ENCODE peak calls at places on chromosomes 12 and 14, in nine cellular contexts. One of them, this sample, is unnamed.

GRCh38 chr12:119710374-119710773 is 42.4 kb downstream of the PRKAB1 start:
- DNase-seq in left ventricle myocardium inferior: no peak
- DNase-seq in cardiac muscle cell: no peak
- DNase-seq in heart left ventricle: no peak
- DNase-seq in lung: peak
- DNase-seq in IMR-90: no peak
- DNase-seq in GM12878: no peak
- DNase-seq in fibroblast of villous mesenchyme: no peak
- DNase-seq in mucosa of descending colon: no peak
- DNase-seq in this sample: no peak

GRCh38 chr12:49455506-49455905 is 83.3 kb upstream of the KCNH3 start:
- DNase-seq in fibroblast of villous mesenchyme: no peak
- DNase-seq in cardiac muscle cell: no peak
- DNase-seq in lung: no peak
- DNase-seq in GM12878: no peak
- DNase-seq in mucosa of descending colon: no peak
- DNase-seq in heart left ventricle: no peak
- DNase-seq in IMR-90: no peak
- DNase-seq in left ventricle myocardium inferior: no peak
- DNase-seq in this sample: no peak

GRCh38 chr12:54370218-54370730 is 6.0 kb upstream of the GPR84 start:
- DNase-seq in heart left ventricle: peak
- DNase-seq in IMR-90: peak
- DNase-seq in cardiac muscle cell: peak
- DNase-seq in fibroblast of villous mesenchyme: peak
- DNase-seq in mucosa of descending colon: peak
- DNase-seq in left ventricle myocardium inferior: peak
- DNase-seq in GM12878: no peak
- DNase-seq in lung: peak
- DNase-seq in this sample: peak

GRCh38 chr14:39827901-39828655 is 395.8 kb upstream of the FBXO33 start:
- DNase-seq in cardiac muscle cell: no peak
- DNase-seq in left ventricle myocardium inferior: no peak
- DNase-seq in fibroblast of villous mesenchyme: no peak
- DNase-seq in mucosa of descending colon: no peak
- DNase-seq in lung: no peak
- DNase-seq in IMR-90: no peak
- DNase-seq in GM12878: peak
- DNase-seq in heart left ventricle: no peak
- DNase-seq in this sample: peak

GRCh38 chr12:8742501-8742900 is 44.7 kb downstream of the RIMKLB start:
- DNase-seq in lung: no peak
- DNase-seq in cardiac muscle cell: no peak
- DNase-seq in left ventricle myocardium inferior: no peak
- DNase-seq in IMR-90: peak
- DNase-seq in heart left ventricle: no peak
- DNase-seq in GM12878: no peak
- DNase-seq in fibroblast of villous mesenchyme: peak
- DNase-seq in mucosa of descending colon: no peak
- DNase-seq in this sample: no peak

GRCh38 chr14:76584271-76584702 is 177.0 kb upstream of the VASH1 start:
- DNase-seq in mucosa of descending colon: no peak
- DNase-seq in cardiac muscle cell: no peak
- DNase-seq in fibroblast of villous mesenchyme: no peak
- DNase-seq in heart left ventricle: peak
- DNase-seq in left ventricle myocardium inferior: no peak
- DNase-seq in GM12878: no peak
- DNase-seq in lung: no peak
- DNase-seq in IMR-90: no peak
- DNase-seq in this sample: no peak

GRCh38 chr12:46371718-46372130 is 849 bp downstream of the SLC38A2 start:
- DNase-seq in lung: peak
- DNase-seq in mucosa of descending colon: peak
- DNase-seq in GM12878: no peak
- DNase-seq in fibroblast of villous mesenchyme: peak
- DNase-seq in IMR-90: peak
- DNase-seq in cardiac muscle cell: peak
- DNase-seq in heart left ventricle: peak
- DNase-seq in left ventricle myocardium inferior: peak
- DNase-seq in this sample: peak

GRCh38 chr14:41374092-41374491 is 232.6 kb upstream of the LRFN5 start:
- DNase-seq in mucosa of descending colon: no peak
- DNase-seq in cardiac muscle cell: no peak
- DNase-seq in heart left ventricle: no peak
- DNase-seq in IMR-90: no peak
- DNase-seq in left ventricle myocardium inferior: no peak
- DNase-seq in GM12878: no peak
- DNase-seq in lung: no peak
- DNase-seq in fibroblast of villous mesenchyme: no peak
- DNase-seq in this sample: no peak

GRCh38 chr12:78060186-78060585 is 229.5 kb downstream of the NAV3 start:
- DNase-seq in heart left ventricle: no peak
- DNase-seq in IMR-90: peak
- DNase-seq in left ventricle myocardium inferior: no peak
- DNase-seq in mucosa of descending colon: no peak
- DNase-seq in lung: no peak
- DNase-seq in fibroblast of villous mesenchyme: peak
- DNase-seq in GM12878: no peak
- DNase-seq in cardiac muscle cell: no peak
- DNase-seq in this sample: no peak

GRCh38 chr12:3224530-3224903 is 147.3 kb downstream of the TSPAN9 start:
- DNase-seq in mucosa of descending colon: no peak
- DNase-seq in cardiac muscle cell: no peak
- DNase-seq in fibroblast of villous mesenchyme: no peak
- DNase-seq in IMR-90: no peak
- DNase-seq in heart left ventricle: no peak
- DNase-seq in left ventricle myocardium inferior: no peak
- DNase-seq in GM12878: no peak
- DNase-seq in lung: no peak
- DNase-seq in this sample: no peak

GRCh38 chr12:49877066-49877465 is 26.6 kb downstream of the FAIM2 start:
- DNase-seq in GM12878: no peak
- DNase-seq in mucosa of descending colon: no peak
- DNase-seq in cardiac muscle cell: no peak
- DNase-seq in IMR-90: no peak
- DNase-seq in lung: no peak
- DNase-seq in left ventricle myocardium inferior: no peak
- DNase-seq in heart left ventricle: no peak
- DNase-seq in fibroblast of villous mesenchyme: no peak
- DNase-seq in this sample: no peak

GRCh38 chr14:31939934-31940333 is 137.2 kb upstream of the ARHGAP5 start:
- DNase-seq in GM12878: no peak
- DNase-seq in left ventricle myocardium inferior: no peak
- DNase-seq in mucosa of descending colon: no peak
- DNase-seq in fibroblast of villous mesenchyme: no peak
- DNase-seq in heart left ventricle: no peak
- DNase-seq in IMR-90: no peak
- DNase-seq in lung: no peak
- DNase-seq in cardiac muscle cell: no peak
- DNase-seq in this sample: no peak

GRCh38 chr12:48980953-48981756 is 3.0 kb downstream of the WNT1 start:
- DNase-seq in GM12878: no peak
- DNase-seq in IMR-90: peak
- DNase-seq in heart left ventricle: no peak
- DNase-seq in cardiac muscle cell: no peak
- DNase-seq in mucosa of descending colon: peak
- DNase-seq in left ventricle myocardium inferior: no peak
- DNase-seq in lung: no peak
- DNase-seq in fibroblast of villous mesenchyme: no peak
- DNase-seq in this sample: no peak

GRCh38 chr14:64880382-64881121 is 845 bp upstream of the SPTB start:
- DNase-seq in cardiac muscle cell: peak
- DNase-seq in GM12878: no peak
- DNase-seq in lung: peak
- DNase-seq in mucosa of descending colon: peak
- DNase-seq in left ventricle myocardium inferior: peak
- DNase-seq in fibroblast of villous mesenchyme: no peak
- DNase-seq in IMR-90: no peak
- DNase-seq in heart left ventricle: peak
- DNase-seq in this sample: peak

DNA sequence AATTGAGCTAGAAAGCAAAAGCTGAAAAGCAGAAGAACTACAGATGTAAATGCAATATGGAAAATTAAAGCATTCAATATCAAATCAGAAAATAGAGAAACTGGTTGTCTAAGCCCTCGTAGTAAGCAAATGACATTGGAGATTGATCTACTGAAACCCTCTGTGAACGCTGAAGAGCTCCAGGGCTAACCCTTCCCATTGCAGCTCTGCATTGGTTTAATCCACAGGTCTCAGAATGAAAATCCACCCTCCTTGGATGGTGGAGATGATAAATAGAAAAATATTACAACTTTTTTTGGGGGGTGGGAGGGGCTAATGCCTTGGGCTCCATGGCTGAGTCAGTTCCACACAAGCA is 40.5 kb downstream of the CORO1C start:
- DNase-seq in left ventricle myocardium inferior: no peak
- DNase-seq in cardiac muscle cell: no peak
- DNase-seq in fibroblast of villous mesenchyme: no peak
- DNase-seq in lung: no peak
- DNase-seq in mucosa of descending colon: no peak
- DNase-seq in IMR-90: no peak
- DNase-seq in GM12878: no peak
- DNase-seq in heart left ventricle: no peak
- DNase-seq in this sample: no peak
- H3K4me3 ChIP-seq in left ventricle myocardium inferior: peak
- H3K4me3 ChIP-seq in cardiac muscle cell: no peak
- H3K4me3 ChIP-seq in fibroblast of villous mesenchyme: peak
- H3K4me3 ChIP-seq in lung: no peak
- H3K4me3 ChIP-seq in mucosa of descending colon: no peak
- H3K4me3 ChIP-seq in IMR-90: peak
- H3K4me3 ChIP-seq in GM12878: peak
- H3K4me3 ChIP-seq in heart left ventricle: peak
- H3K4me3 ChIP-seq in this sample: peak

GRCh38 chr12:30999723-31000122 is 73.2 kb downstream of the TSPAN11 start:
- DNase-seq in fibroblast of villous mesenchyme: no peak
- DNase-seq in mucosa of descending colon: no peak
- DNase-seq in heart left ventricle: no peak
- DNase-seq in GM12878: no peak
- DNase-seq in cardiac muscle cell: no peak
- DNase-seq in lung: no peak
- DNase-seq in left ventricle myocardium inferior: no peak
- DNase-seq in IMR-90: no peak
- DNase-seq in this sample: no peak

GRCh38 chr12:30999011-30999410 is 72.5 kb downstream of the TSPAN11 start:
- DNase-seq in IMR-90: no peak
- DNase-seq in GM12878: no peak
- DNase-seq in cardiac muscle cell: no peak
- DNase-seq in lung: no peak
- DNase-seq in heart left ventricle: no peak
- DNase-seq in fibroblast of villous mesenchyme: no peak
- DNase-seq in mucosa of descending colon: no peak
- DNase-seq in left ventricle myocardium inferior: no peak
- DNase-seq in this sample: no peak

GRCh38 chr12:31001581-31002360 is 71.9 kb upstream of the DDX11 start:
- DNase-seq in IMR-90: no peak
- DNase-seq in cardiac muscle cell: no peak
- DNase-seq in fibroblast of villous mesenchyme: no peak
- DNase-seq in mucosa of descending colon: no peak
- DNase-seq in lung: no peak
- DNase-seq in left ventricle myocardium inferior: no peak
- DNase-seq in heart left ventricle: no peak
- DNase-seq in GM12878: no peak
- DNase-seq in this sample: no peak

GRCh38 chr12:31002361-31002725 is 71.3 kb upstream of the DDX11 start:
- DNase-seq in lung: no peak
- DNase-seq in fibroblast of villous mesenchyme: no peak
- DNase-seq in GM12878: no peak
- DNase-seq in cardiac muscle cell: no peak
- DNase-seq in IMR-90: no peak
- DNase-seq in left ventricle myocardium inferior: no peak
- DNase-seq in mucosa of descending colon: no peak
- DNase-seq in heart left ventricle: no peak
- DNase-seq in this sample: no peak

DNA sequence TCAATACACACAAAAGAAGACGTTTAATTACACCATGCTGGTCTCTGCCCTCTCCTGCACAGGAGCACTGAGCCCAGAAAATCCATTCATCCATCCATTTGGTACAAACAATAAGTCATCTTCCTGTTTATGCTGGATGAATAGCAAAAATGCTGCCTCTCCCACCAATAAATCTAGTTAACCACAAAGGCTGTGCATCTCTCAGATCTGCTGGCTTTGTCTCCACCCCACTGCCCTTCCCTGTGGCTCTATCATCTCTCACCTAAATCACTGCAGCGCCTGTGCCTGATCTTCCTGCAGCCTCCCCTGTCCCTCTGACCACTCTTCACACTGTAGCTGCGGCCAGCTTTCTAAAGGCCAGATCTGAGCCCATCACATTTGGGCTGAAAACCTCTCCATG is 72.9 kb upstream of the DDX11 start:
- DNase-seq in heart left ventricle: no peak
- DNase-seq in mucosa of descending colon: no peak
- DNase-seq in fibroblast of villous mesenchyme: peak
- DNase-seq in cardiac muscle cell: no peak
- DNase-seq in GM12878: no peak
- DNase-seq in lung: no peak
- DNase-seq in left ventricle myocardium inferior: no peak
- DNase-seq in IMR-90: peak
- DNase-seq in this sample: no peak
- TF ChIP-seq CTCF in heart left ventricle: no peak
- TF ChIP-seq CTCF in mucosa of descending colon: no peak
- TF ChIP-seq CTCF in fibroblast of villous mesenchyme: no peak
- TF ChIP-seq CTCF in cardiac muscle cell: no peak
- TF ChIP-seq CTCF in GM12878: no peak
- TF ChIP-seq CTCF in lung: no peak
- TF ChIP-seq CTCF in left ventricle myocardium inferior: no peak
- TF ChIP-seq CTCF in IMR-90: no peak
- TF ChIP-seq CTCF in this sample: no peak

DNA sequence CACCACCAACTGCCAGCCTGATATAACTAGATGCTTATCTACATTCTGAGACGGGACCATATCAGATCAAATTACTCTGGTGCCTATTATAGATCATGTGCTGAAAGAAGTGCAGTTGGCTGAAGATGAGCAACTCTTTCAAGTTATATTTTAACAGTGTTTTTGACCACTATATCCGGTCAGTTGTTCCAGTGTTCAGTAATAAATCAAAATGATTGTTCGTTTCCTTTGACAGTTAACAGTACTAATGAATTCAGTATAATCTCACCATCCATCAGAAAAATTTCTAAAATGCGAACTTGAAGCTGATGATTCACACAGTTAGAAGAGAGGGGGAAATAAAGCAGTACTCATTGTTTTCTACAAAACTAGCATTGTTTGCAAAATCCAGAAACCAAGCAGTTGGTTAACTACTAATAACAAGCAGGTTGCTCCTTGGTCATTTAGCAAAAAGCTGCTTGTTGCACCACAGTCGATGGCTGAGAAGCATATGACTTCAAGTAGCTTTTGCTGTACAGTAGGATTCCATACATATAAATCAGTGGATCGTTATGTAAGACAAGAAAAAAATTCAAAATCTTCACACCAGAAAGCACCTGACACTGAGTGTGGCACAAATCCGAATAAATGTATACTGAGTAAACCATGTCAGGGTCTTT is 2.3 kb downstream of the RPS6KA5 start:
- DNase-seq in cardiac muscle cell: no peak
- DNase-seq in IMR-90: no peak
- DNase-seq in fibroblast of villous mesenchyme: peak
- DNase-seq in heart left ventricle: no peak
- DNase-seq in GM12878: no peak
- DNase-seq in left ventricle myocardium inferior: no peak
- DNase-seq in mucosa of descending colon: no peak
- DNase-seq in lung: no peak
- DNase-seq in this sample: no peak
- H3K4me3 ChIP-seq in cardiac muscle cell: no peak
- H3K4me3 ChIP-seq in IMR-90: no peak
- H3K4me3 ChIP-seq in fibroblast of villous mesenchyme: no peak
- H3K4me3 ChIP-seq in heart left ventricle: no peak
- H3K4me3 ChIP-seq in GM12878: no peak
- H3K4me3 ChIP-seq in left ventricle myocardium inferior: no peak
- H3K4me3 ChIP-seq in mucosa of descending colon: no peak
- H3K4me3 ChIP-seq in lung: no peak
- H3K4me3 ChIP-seq in this sample: no peak

GRCh38 chr14:99199854-99200653 is 71.9 kb downstream of the BCL11B start:
- DNase-seq in fibroblast of villous mesenchyme: no peak
- DNase-seq in IMR-90: no peak
- DNase-seq in left ventricle myocardium inferior: peak
- DNase-seq in lung: no peak
- DNase-seq in GM12878: no peak
- DNase-seq in heart left ventricle: peak
- DNase-seq in cardiac muscle cell: no peak
- DNase-seq in mucosa of descending colon: no peak
- DNase-seq in this sample: no peak
- TF ChIP-seq CTCF in fibroblast of villous mesenchyme: no peak
- TF ChIP-seq CTCF in IMR-90: no peak
- TF ChIP-seq CTCF in left ventricle myocardium inferior: peak
- TF ChIP-seq CTCF in lung: no peak
- TF ChIP-seq CTCF in GM12878: no peak
- TF ChIP-seq CTCF in heart left ventricle: peak
- TF ChIP-seq CTCF in cardiac muscle cell: no peak
- TF ChIP-seq CTCF in mucosa of descending colon: no peak
- TF ChIP-seq CTCF in this sample: no peak

This sample was measured in GM12865.